ENCODE peak calls at places on chromosomes 12 and 14, in six cellular contexts. L is testis; O is adrenal gland; F is thoracic aorta; Q is fibroblast of lung; Y is CD8-positive, alpha-beta T cell. H is an unnamed sample.

GRCh38 chr14:34043627-34044372 is 92.9 kb upstream of the EGLN3 start:
- DNase-seq in L (no peak), O (no peak), F (no peak), Q (peak), Y (no peak), H (no peak)

GRCh38 chr12:124994435-124994975 is 1.1 kb downstream of the BRI3BP start:
- DNase-seq in L (no peak), O (no peak), F (no peak), Q (no peak), Y (no peak), H (no peak)

GRCh38 chr14:93954900-93955891 is 21.2 kb downstream of the ASB2 start:
- DNase-seq in L (no peak), O (no peak), F (no peak), Q (no peak), Y (peak), H (no peak)

GRCh38 chr12:93591137-93591868 is 18.8 kb downstream of the SOCS2 start:
- DNase-seq in L (peak), O (peak), F (peak), Q (peak), Y (no peak), H (peak)

GRCh38 chr12:87344699-87345098 is 684.5 kb downstream of the C12orf50 start:
- DNase-seq in L (no peak), O (no peak), F (no peak), Q (no peak), Y (no peak), H (no peak)

GRCh38 chr12:48930475-48930874 is 5.2 kb upstream of the FKBP11 start:
- DNase-seq in L (no peak), O (no peak), F (no peak), Q (no peak), Y (no peak), H (no peak)

GRCh38 chr12:54988402-54989054 is 4.0 kb upstream of the TESPA1 start:
- DNase-seq in L (peak), O (peak), F (no peak), Q (peak), Y (no peak), H (peak)

GRCh38 chr12:50597200-50598195 is 92.7 kb downstream of the DIP2B start:
- DNase-seq in L (peak), O (peak), F (peak), Q (peak), Y (no peak), H (no peak)

GRCh38 chr12:47247418-47247817 is 167.7 kb upstream of the AMIGO2 start:
- DNase-seq in L (no peak), O (no peak), F (no peak), Q (no peak), Y (no peak), H (no peak)

GRCh38 chr12:8996682-8997405 is 7.5 kb downstream of the KLRG1 start:
- DNase-seq in L (peak), O (peak), F (no peak), Q (peak), Y (no peak), H (no peak)

GRCh38 chr14:99752486-99753121 is 40.6 kb upstream of the EML1 start:
- DNase-seq in L (no peak), O (no peak), F (no peak), Q (peak), Y (no peak), H (no peak)

GRCh38 chr14:101128478-101129450 is 225.2 kb upstream of the RTL1 start:
- DNase-seq in L (no peak), O (no peak), F (no peak), Q (no peak), Y (no peak), H (peak)

DNA sequence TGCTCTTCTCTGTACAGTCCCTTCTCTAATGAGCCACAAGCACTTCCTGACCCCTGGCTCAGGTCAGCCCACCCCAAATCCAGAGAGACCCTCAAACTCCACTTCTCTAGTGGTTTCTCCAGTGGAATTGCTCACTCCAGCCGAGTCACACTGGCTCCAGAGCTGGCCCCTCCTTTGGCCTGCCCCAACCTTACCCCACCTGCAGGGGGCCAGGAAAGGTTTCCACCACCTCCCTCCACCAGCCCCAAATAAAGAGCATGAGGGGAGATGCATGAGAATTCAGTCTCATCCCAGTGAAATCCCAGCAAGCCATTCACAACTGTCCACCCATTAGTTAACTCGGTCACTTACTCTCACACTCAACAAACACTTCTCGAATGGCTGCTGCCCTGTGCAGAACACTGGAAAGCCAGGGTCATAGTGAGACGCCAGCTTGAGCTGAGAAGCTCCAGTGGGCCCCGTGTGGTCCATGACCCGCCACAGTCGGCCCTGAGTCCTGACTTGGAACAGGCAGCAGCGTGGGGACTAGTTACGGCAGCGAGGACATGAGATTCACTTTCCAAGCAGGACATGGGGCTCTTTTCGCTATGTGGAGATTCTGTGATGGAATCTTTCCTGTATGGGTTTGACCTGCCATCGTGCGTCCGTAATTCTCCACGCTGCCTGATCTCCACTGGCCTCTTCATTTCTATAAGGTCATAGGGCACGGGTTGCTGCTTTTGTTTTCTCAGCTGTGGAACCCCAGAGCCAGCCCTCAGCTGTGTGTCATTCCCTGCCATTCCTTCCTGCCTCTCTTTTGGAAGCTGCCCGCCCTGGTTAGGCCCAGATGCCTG is 44.2 kb downstream of the SLC6A12 start:
- DNase-seq in L (no peak), O (no peak), F (no peak), Q (no peak), Y (no peak), H (no peak)
- TF ChIP-seq CTCF in L (no peak), O (no peak), F (no peak), Q (no peak), Y (no peak), H (peak)

GRCh38 chr12:132604108-132605054 is 6.0 kb downstream of the LRCOL1 start:
- DNase-seq in L (no peak), O (peak), F (no peak), Q (no peak), Y (no peak), H (peak)
- H3K4me3 ChIP-seq in L (peak), O (no peak), F (peak), Q (no peak), Y (no peak), H (no peak)

GRCh38 chr12:51871126-51871525 is 16.8 kb upstream of the ANKRD33 start:
- DNase-seq in L (peak), O (no peak), F (no peak), Q (no peak), Y (no peak), H (no peak)
- TF ChIP-seq CTCF in L (no peak), O (no peak), F (no peak), Q (no peak), Y (no peak), H (peak)

DNA sequence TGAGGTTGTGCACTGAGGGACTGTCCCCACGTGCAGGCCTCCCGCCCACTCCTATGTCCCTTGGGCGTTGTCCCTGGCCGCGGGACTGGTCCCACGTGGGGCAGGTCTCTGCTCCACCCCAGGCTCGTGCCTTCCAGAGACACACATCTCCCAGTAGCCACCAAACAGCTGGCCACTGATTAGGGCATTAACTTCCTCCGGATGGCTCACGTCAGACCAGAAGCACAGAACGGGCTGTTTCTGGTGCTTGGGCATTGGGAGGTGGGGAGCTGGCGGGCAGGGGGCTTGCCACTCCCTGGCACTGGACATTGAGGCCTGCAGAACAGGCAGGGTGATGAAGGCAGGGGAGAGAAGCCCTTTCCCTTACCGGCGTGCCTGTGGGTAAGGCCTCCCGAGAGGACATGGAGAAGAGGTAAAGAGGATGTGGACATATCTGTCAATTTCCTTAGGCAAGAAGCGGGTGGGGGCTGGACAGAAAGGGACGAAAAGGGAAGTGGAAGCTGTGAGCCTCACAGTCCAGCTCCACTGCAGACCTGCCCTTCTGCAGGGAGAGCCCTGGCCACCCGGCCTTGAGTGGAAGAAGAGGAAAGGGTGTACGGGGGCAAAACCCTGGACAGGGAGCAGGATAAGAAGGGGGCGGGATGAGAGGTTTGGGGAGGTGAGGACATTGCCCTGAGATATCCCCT is 101.2 kb downstream of the NINJ2 start:
- DNase-seq in L (peak), O (no peak), F (no peak), Q (no peak), Y (no peak), H (no peak)
- H3K4me3 ChIP-seq in L (no peak), O (no peak), F (peak), Q (no peak), Y (peak), H (no peak)

H was measured in BE2C.